ENCODE peak calls at places on chromosomes 5 and 9, in ten cellular contexts. One of them, this sample, is unnamed.

GRCh38 chr9:90898229-90898628 is 96.6 kb downstream of the SYK start:
- DNase-seq in activated CD8-positive, alpha-beta memory T cell treated with anti-CD3 and anti-CD28 coated beads, Interleukin-2, amount 50 U/mL, for 48 hours: no peak
- DNase-seq in foreskin fibroblast: peak; percentile 28
- DNase-seq in NCI-H526: no peak
- DNase-seq in cardiac fibroblast: peak; percentile 18
- DNase-seq in CD8-positive, alpha-beta T cell: no peak
- DNase-seq in transverse colon: no peak
- DNase-seq in stomach: no peak
- DNase-seq in A549: no peak
- DNase-seq in Calu3: no peak
- DNase-seq in this sample: no peak

GRCh38 chr5:67520161-67520886 is 323.7 kb upstream of the CD180 start:
- DNase-seq in transverse colon: no peak
- DNase-seq in Calu3: no peak
- DNase-seq in foreskin fibroblast: peak; percentile 4
- DNase-seq in CD8-positive, alpha-beta T cell: no peak
- DNase-seq in stomach: no peak
- DNase-seq in activated CD8-positive, alpha-beta memory T cell treated with anti-CD3 and anti-CD28 coated beads, Interleukin-2, amount 50 U/mL, for 48 hours: no peak
- DNase-seq in cardiac fibroblast: no peak
- DNase-seq in A549: no peak
- DNase-seq in NCI-H526: no peak
- DNase-seq in this sample: no peak

GRCh38 chr5:177423671-177424070 is 2.8 kb upstream of the GRK6 start:
- DNase-seq in transverse colon: no peak
- DNase-seq in cardiac fibroblast: no peak
- DNase-seq in stomach: no peak
- DNase-seq in activated CD8-positive, alpha-beta memory T cell treated with anti-CD3 and anti-CD28 coated beads, Interleukin-2, amount 50 U/mL, for 48 hours: no peak
- DNase-seq in NCI-H526: no peak
- DNase-seq in CD8-positive, alpha-beta T cell: no peak
- DNase-seq in A549: no peak
- DNase-seq in foreskin fibroblast: no peak
- DNase-seq in Calu3: no peak
- DNase-seq in this sample: no peak

GRCh38 chr5:132773114-132773513 is 3.9 kb downstream of the SEPTIN8 start:
- DNase-seq in cardiac fibroblast: no peak
- DNase-seq in CD8-positive, alpha-beta T cell: no peak
- DNase-seq in transverse colon: no peak
- DNase-seq in activated CD8-positive, alpha-beta memory T cell treated with anti-CD3 and anti-CD28 coated beads, Interleukin-2, amount 50 U/mL, for 48 hours: no peak
- DNase-seq in Calu3: no peak
- DNase-seq in foreskin fibroblast: no peak
- DNase-seq in A549: no peak
- DNase-seq in stomach: no peak
- DNase-seq in NCI-H526: no peak
- DNase-seq in this sample: no peak

GRCh38 chr9:102461441-102461840 is 533.7 kb upstream of the CYLC2 start:
- DNase-seq in cardiac fibroblast: peak; percentile 36
- DNase-seq in Calu3: no peak
- DNase-seq in A549: no peak
- DNase-seq in CD8-positive, alpha-beta T cell: no peak
- DNase-seq in transverse colon: no peak
- DNase-seq in activated CD8-positive, alpha-beta memory T cell treated with anti-CD3 and anti-CD28 coated beads, Interleukin-2, amount 50 U/mL, for 48 hours: no peak
- DNase-seq in NCI-H526: no peak
- DNase-seq in foreskin fibroblast: no peak
- DNase-seq in stomach: no peak
- DNase-seq in this sample: no peak

GRCh38 chr9:69030851-69031645 is 4.5 kb upstream of the FXN start:
- DNase-seq in NCI-H526: no peak
- DNase-seq in activated CD8-positive, alpha-beta memory T cell treated with anti-CD3 and anti-CD28 coated beads, Interleukin-2, amount 50 U/mL, for 48 hours: no peak
- DNase-seq in CD8-positive, alpha-beta T cell: no peak
- DNase-seq in cardiac fibroblast: peak; percentile 65
- DNase-seq in transverse colon: no peak
- DNase-seq in foreskin fibroblast: peak; percentile 60
- DNase-seq in A549: no peak
- DNase-seq in Calu3: no peak
- DNase-seq in stomach: no peak
- DNase-seq in this sample: no peak

GRCh38 chr9:88462191-88462590 is 72.8 kb upstream of the NXNL2 start:
- DNase-seq in transverse colon: no peak
- DNase-seq in CD8-positive, alpha-beta T cell: no peak
- DNase-seq in cardiac fibroblast: peak; percentile 79
- DNase-seq in NCI-H526: no peak
- DNase-seq in A549: no peak
- DNase-seq in foreskin fibroblast: peak; percentile 61
- DNase-seq in stomach: no peak
- DNase-seq in Calu3: no peak
- DNase-seq in activated CD8-positive, alpha-beta memory T cell treated with anti-CD3 and anti-CD28 coated beads, Interleukin-2, amount 50 U/mL, for 48 hours: no peak
- DNase-seq in this sample: no peak

GRCh38 chr5:160805376-160805775 is 46.6 kb downstream of the ATP10B start:
- DNase-seq in NCI-H526: no peak
- DNase-seq in stomach: no peak
- DNase-seq in Calu3: no peak
- DNase-seq in A549: no peak
- DNase-seq in transverse colon: no peak
- DNase-seq in foreskin fibroblast: no peak
- DNase-seq in activated CD8-positive, alpha-beta memory T cell treated with anti-CD3 and anti-CD28 coated beads, Interleukin-2, amount 50 U/mL, for 48 hours: no peak
- DNase-seq in CD8-positive, alpha-beta T cell: no peak
- DNase-seq in cardiac fibroblast: no peak
- DNase-seq in this sample: no peak

GRCh38 chr5:12952409-12952808 is 992.1 kb downstream of the DNAH5 start:
- DNase-seq in activated CD8-positive, alpha-beta memory T cell treated with anti-CD3 and anti-CD28 coated beads, Interleukin-2, amount 50 U/mL, for 48 hours: no peak
- DNase-seq in CD8-positive, alpha-beta T cell: no peak
- DNase-seq in Calu3: no peak
- DNase-seq in transverse colon: no peak
- DNase-seq in NCI-H526: no peak
- DNase-seq in stomach: no peak
- DNase-seq in A549: no peak
- DNase-seq in cardiac fibroblast: no peak
- DNase-seq in foreskin fibroblast: no peak
- DNase-seq in this sample: no peak

GRCh38 chr5:74579215-74579614 is 61.3 kb downstream of the ENC1 start:
- DNase-seq in CD8-positive, alpha-beta T cell: no peak
- DNase-seq in A549: no peak
- DNase-seq in foreskin fibroblast: no peak
- DNase-seq in activated CD8-positive, alpha-beta memory T cell treated with anti-CD3 and anti-CD28 coated beads, Interleukin-2, amount 50 U/mL, for 48 hours: peak; percentile 72
- DNase-seq in NCI-H526: no peak
- DNase-seq in transverse colon: peak; percentile 23
- DNase-seq in Calu3: no peak
- DNase-seq in stomach: no peak
- DNase-seq in cardiac fibroblast: peak; percentile 26
- DNase-seq in this sample: no peak

GRCh38 chr5:129971684-129972083 is 67.4 kb downstream of the CHSY3 start:
- DNase-seq in CD8-positive, alpha-beta T cell: no peak
- DNase-seq in cardiac fibroblast: no peak
- DNase-seq in foreskin fibroblast: no peak
- DNase-seq in transverse colon: no peak
- DNase-seq in stomach: no peak
- DNase-seq in activated CD8-positive, alpha-beta memory T cell treated with anti-CD3 and anti-CD28 coated beads, Interleukin-2, amount 50 U/mL, for 48 hours: no peak
- DNase-seq in Calu3: no peak
- DNase-seq in A549: no peak
- DNase-seq in NCI-H526: no peak
- DNase-seq in this sample: peak; percentile 59

GRCh38 chr5:1515921-1516571 is 7.7 kb downstream of the LPCAT1 start:
- DNase-seq in cardiac fibroblast: peak; percentile 56
- DNase-seq in A549: peak; percentile 93
- DNase-seq in stomach: peak; percentile 17
- DNase-seq in Calu3: peak; percentile 34
- DNase-seq in activated CD8-positive, alpha-beta memory T cell treated with anti-CD3 and anti-CD28 coated beads, Interleukin-2, amount 50 U/mL, for 48 hours: peak; percentile 47
- DNase-seq in CD8-positive, alpha-beta T cell: no peak
- DNase-seq in transverse colon: peak; percentile 5
- DNase-seq in foreskin fibroblast: peak; percentile 35
- DNase-seq in NCI-H526: no peak
- DNase-seq in this sample: no peak

GRCh38 chr9:129027685-129028191 is 393 bp downstream of the SH3GLB2 start:
- DNase-seq in stomach: peak; percentile 78
- DNase-seq in CD8-positive, alpha-beta T cell: no peak
- DNase-seq in Calu3: peak; percentile 49
- DNase-seq in activated CD8-positive, alpha-beta memory T cell treated with anti-CD3 and anti-CD28 coated beads, Interleukin-2, amount 50 U/mL, for 48 hours: no peak
- DNase-seq in NCI-H526: no peak
- DNase-seq in foreskin fibroblast: peak; percentile 57
- DNase-seq in transverse colon: peak; percentile 77
- DNase-seq in A549: peak; percentile 44
- DNase-seq in cardiac fibroblast: no peak
- DNase-seq in this sample: no peak

GRCh38 chr9:38087934-38088925 is 19.2 kb upstream of the SHB start:
- DNase-seq in activated CD8-positive, alpha-beta memory T cell treated with anti-CD3 and anti-CD28 coated beads, Interleukin-2, amount 50 U/mL, for 48 hours: peak; percentile 92
- DNase-seq in stomach: peak; percentile 83
- DNase-seq in CD8-positive, alpha-beta T cell: peak; percentile 34
- DNase-seq in foreskin fibroblast: peak; percentile 68
- DNase-seq in Calu3: peak; percentile 67
- DNase-seq in cardiac fibroblast: peak; percentile 50
- DNase-seq in transverse colon: peak; percentile 82
- DNase-seq in A549: peak; percentile 78
- DNase-seq in NCI-H526: no peak
- DNase-seq in this sample: no peak

GRCh38 chr9:87084407-87084806 is 137.1 kb upstream of the GAS1 start:
- DNase-seq in activated CD8-positive, alpha-beta memory T cell treated with anti-CD3 and anti-CD28 coated beads, Interleukin-2, amount 50 U/mL, for 48 hours: no peak
- DNase-seq in A549: no peak
- DNase-seq in CD8-positive, alpha-beta T cell: no peak
- DNase-seq in stomach: no peak
- DNase-seq in foreskin fibroblast: no peak
- DNase-seq in NCI-H526: no peak
- DNase-seq in transverse colon: no peak
- DNase-seq in cardiac fibroblast: no peak
- DNase-seq in Calu3: no peak
- DNase-seq in this sample: no peak

GRCh38 chr9:93813687-93814560 is 141.2 kb downstream of the BARX1 start:
- DNase-seq in Calu3: no peak
- DNase-seq in NCI-H526: peak; percentile 50
- DNase-seq in foreskin fibroblast: no peak
- DNase-seq in cardiac fibroblast: no peak
- DNase-seq in stomach: no peak
- DNase-seq in CD8-positive, alpha-beta T cell: no peak
- DNase-seq in transverse colon: peak; percentile 15
- DNase-seq in activated CD8-positive, alpha-beta memory T cell treated with anti-CD3 and anti-CD28 coated beads, Interleukin-2, amount 50 U/mL, for 48 hours: no peak
- DNase-seq in A549: no peak
- DNase-seq in this sample: no peak

GRCh38 chr5:99646011-99646647 is 717.3 kb upstream of the CHD1 start:
- DNase-seq in stomach: no peak
- DNase-seq in Calu3: no peak
- DNase-seq in activated CD8-positive, alpha-beta memory T cell treated with anti-CD3 and anti-CD28 coated beads, Interleukin-2, amount 50 U/mL, for 48 hours: no peak
- DNase-seq in CD8-positive, alpha-beta T cell: no peak
- DNase-seq in transverse colon: no peak
- DNase-seq in cardiac fibroblast: no peak
- DNase-seq in A549: no peak
- DNase-seq in foreskin fibroblast: no peak
- DNase-seq in NCI-H526: no peak
- DNase-seq in this sample: no peak

GRCh38 chr5:132526290-132526973 is 16.9 kb downstream of the IL5 start:
- DNase-seq in transverse colon: peak; percentile 17
- DNase-seq in CD8-positive, alpha-beta T cell: no peak
- DNase-seq in Calu3: peak; percentile 83
- DNase-seq in stomach: peak; percentile 53
- DNase-seq in A549: peak; percentile 69
- DNase-seq in activated CD8-positive, alpha-beta memory T cell treated with anti-CD3 and anti-CD28 coated beads, Interleukin-2, amount 50 U/mL, for 48 hours: peak; percentile 74
- DNase-seq in NCI-H526: peak; percentile 1
- DNase-seq in foreskin fibroblast: peak; percentile 75
- DNase-seq in cardiac fibroblast: peak; percentile 72
- DNase-seq in this sample: no peak

GRCh38 chr5:115487168-115487567 is 57.4 kb downstream of the FEM1C start:
- DNase-seq in cardiac fibroblast: no peak
- DNase-seq in A549: no peak
- DNase-seq in foreskin fibroblast: no peak
- DNase-seq in transverse colon: no peak
- DNase-seq in NCI-H526: no peak
- DNase-seq in Calu3: no peak
- DNase-seq in activated CD8-positive, alpha-beta memory T cell treated with anti-CD3 and anti-CD28 coated beads, Interleukin-2, amount 50 U/mL, for 48 hours: no peak
- DNase-seq in stomach: no peak
- DNase-seq in CD8-positive, alpha-beta T cell: no peak
- DNase-seq in this sample: no peak

GRCh38 chr9:29556317-29556716 is 1983.0 kb upstream of the C9orf72 start:
- DNase-seq in foreskin fibroblast: peak; percentile 50
- DNase-seq in stomach: no peak
- DNase-seq in NCI-H526: no peak
- DNase-seq in CD8-positive, alpha-beta T cell: no peak
- DNase-seq in cardiac fibroblast: peak; percentile 85
- DNase-seq in Calu3: no peak
- DNase-seq in activated CD8-positive, alpha-beta memory T cell treated with anti-CD3 and anti-CD28 coated beads, Interleukin-2, amount 50 U/mL, for 48 hours: no peak
- DNase-seq in A549: peak; percentile 1
- DNase-seq in transverse colon: no peak
- DNase-seq in this sample: no peak

GRCh38 chr5:119930490-119930889 is 301.1 kb downstream of the FAM170A start:
- DNase-seq in activated CD8-positive, alpha-beta memory T cell treated with anti-CD3 and anti-CD28 coated beads, Interleukin-2, amount 50 U/mL, for 48 hours: no peak
- DNase-seq in NCI-H526: no peak
- DNase-seq in transverse colon: no peak
- DNase-seq in CD8-positive, alpha-beta T cell: no peak
- DNase-seq in cardiac fibroblast: no peak
- DNase-seq in Calu3: no peak
- DNase-seq in A549: no peak
- DNase-seq in stomach: no peak
- DNase-seq in foreskin fibroblast: no peak
- DNase-seq in this sample: no peak

This sample was measured in GM04503.